ENCODE peak calls at places on chromosomes 13 and 19, in four cellular contexts. U is IMR-90, J is GM12878, I is K562. A is an unnamed sample.

GRCh38 chr19:37519890-37520289 is 13.2 kb downstream of the ZNF793 start:
- DNase-seq in U (peak), J (no peak), I (no peak), A (no peak)

GRCh38 chr19:14381689-14382474 is 638 bp downstream of the ADGRE5 start:
- DNase-seq in U (peak), J (no peak), I (peak), A (no peak)

GRCh38 chr19:21786931-21787330 is 19.6 kb upstream of the ZNF100 start:
- DNase-seq in U (no peak), J (no peak), I (no peak), A (no peak)

GRCh38 chr13:99468971-99469545 is 32.2 kb upstream of the TM9SF2 start:
- DNase-seq in U (no peak), J (no peak), I (peak), A (no peak)

GRCh38 chr19:35202722-35203674 is 25.5 kb downstream of the FAM187B start:
- DNase-seq in U (no peak), J (no peak), I (peak), A (no peak)

GRCh38 chr13:73849292-73849691 is 284.9 kb downstream of the KLF12 start:
- DNase-seq in U (peak), J (no peak), I (no peak), A (no peak)

GRCh38 chr13:46341112-46341711 is 45.8 kb downstream of the RUBCNL start:
- DNase-seq in U (peak), J (peak), I (no peak), A (no peak)

GRCh38 chr13:102878491-102878890 is 32.7 kb downstream of the ERCC5 start:
- DNase-seq in U (peak), J (no peak), I (no peak), A (no peak)

GRCh38 chr19:37933965-37934364 is 27.0 kb downstream of the SIPA1L3 start:
- DNase-seq in U (peak), J (no peak), I (no peak), A (no peak)

GRCh38 chr13:113273856-113274590 is 23.0 kb upstream of the LAMP1 start:
- DNase-seq in U (peak), J (no peak), I (peak), A (no peak)

GRCh38 chr13:47672982-47673670 is 327.9 kb downstream of the SUCLA2 start:
- DNase-seq in U (peak), J (no peak), I (no peak), A (peak)

GRCh38 chr19:16066611-16067104 is 9.6 kb upstream of the TPM4 start:
- DNase-seq in U (peak), J (no peak), I (peak), A (peak)

GRCh38 chr13:36945078-36945477 is 25.0 kb upstream of the SMAD9 start:
- DNase-seq in U (no peak), J (no peak), I (no peak), A (no peak)

GRCh38 chr19:2756921-2757881 is 17.4 kb upstream of the SLC39A3 start:
- DNase-seq in U (no peak), J (no peak), I (no peak), A (no peak)

GRCh38 chr19:15288146-15288963 is 44.0 kb downstream of the BRD4 start:
- DNase-seq in U (peak), J (no peak), I (no peak), A (peak)

GRCh38 chr19:9485140-9485539 is 13.3 kb downstream of the ZNF560 start:
- DNase-seq in U (no peak), J (no peak), I (no peak), A (no peak)

GRCh38 chr13:84570831-84571230 is 688.6 kb upstream of the SLITRK1 start:
- DNase-seq in U (peak), J (no peak), I (no peak), A (no peak)

GRCh38 chr13:39016789-39017188 is 21.1 kb downstream of the PROSER1 start:
- DNase-seq in U (peak), J (no peak), I (peak), A (peak)

GRCh38 chr13:42681394-42681793 is 100.0 kb upstream of the FAM216B start:
- DNase-seq in U (no peak), J (no peak), I (no peak), A (no peak)

DNA sequence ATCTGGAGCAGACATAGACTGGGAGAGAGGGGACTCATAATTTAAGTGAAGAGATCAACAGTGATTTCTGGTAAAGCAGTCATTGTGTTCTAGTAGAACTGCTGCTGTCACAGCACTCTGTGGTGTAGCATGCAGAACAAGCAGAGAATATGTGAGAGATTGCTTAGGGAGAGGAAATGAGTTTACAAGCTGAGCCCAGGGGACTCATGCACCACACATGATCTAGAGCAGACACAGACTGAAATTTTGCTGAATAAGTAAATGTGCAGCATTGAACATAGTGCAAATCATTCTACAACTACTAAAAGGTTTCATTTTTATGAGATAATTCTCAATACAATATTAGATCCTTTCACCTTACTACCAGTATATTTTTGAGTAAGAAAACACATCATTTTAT is 125.7 kb downstream of the MYO16 start:
- DNase-seq in U (no peak), J (no peak), I (no peak), A (no peak)
- TF ChIP-seq RCOR1 in U (no peak), J (no peak), I (no peak), A (no peak)

GRCh38 chr19:17542042-17542441 is 13.4 kb upstream of the COLGALT1 start:
- DNase-seq in U (no peak), J (no peak), I (no peak), A (no peak)

GRCh38 chr19:17541184-17541759 is 14.2 kb upstream of the COLGALT1 start:
- DNase-seq in U (no peak), J (no peak), I (no peak), A (no peak)

GRCh38 chr19:17539288-17540117 is 15.9 kb upstream of the COLGALT1 start:
- DNase-seq in U (peak), J (no peak), I (peak), A (peak)

GRCh38 chr19:17538684-17539287 is 16.7 kb upstream of the COLGALT1 start:
- DNase-seq in U (no peak), J (no peak), I (no peak), A (no peak)

DNA sequence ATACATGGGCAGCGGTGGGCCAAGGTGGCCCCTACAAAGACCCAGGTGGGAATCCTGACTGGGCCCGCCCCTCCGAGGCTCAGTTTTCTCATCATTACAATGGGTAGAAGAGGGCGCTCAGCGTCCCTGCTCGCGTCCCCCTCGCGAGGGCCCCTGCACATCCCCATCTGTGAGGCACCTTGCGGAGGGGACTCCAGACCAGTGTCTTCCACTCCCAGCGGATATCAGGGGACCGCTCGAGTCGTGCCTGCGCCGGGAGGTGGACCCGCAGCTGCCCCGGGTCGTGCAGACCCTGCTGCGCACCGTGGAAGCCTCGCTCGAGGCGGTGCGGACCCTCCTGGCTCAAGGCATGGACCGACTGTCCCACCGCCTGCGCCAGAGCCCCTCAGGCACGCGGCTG is 15.3 kb upstream of the COLGALT1 start:
- DNase-seq in U (no peak), J (no peak), I (no peak), A (no peak)
- TF ChIP-seq MXI1 in U (no peak), J (no peak), I (no peak), A (no peak)

DNA sequence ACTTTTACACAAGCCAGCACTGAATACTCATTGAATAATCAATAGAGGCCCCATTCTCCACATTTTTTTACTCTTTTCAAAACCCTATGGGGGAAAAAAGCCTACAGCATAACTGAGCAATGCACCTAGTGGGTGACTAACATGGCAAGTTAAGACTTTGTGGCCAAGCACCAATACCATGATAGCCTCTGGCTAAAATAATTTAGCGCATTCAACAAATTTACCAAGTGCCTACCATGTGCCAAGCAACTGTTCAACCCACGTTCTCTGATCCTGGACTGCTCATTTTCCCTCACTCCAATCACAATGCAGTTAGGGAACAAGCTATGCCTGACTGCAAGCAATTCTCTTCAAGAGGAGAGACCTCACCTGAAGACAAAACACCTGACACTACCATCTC is 3.0 kb downstream of the ANKRD10 start:
- DNase-seq in U (peak), J (no peak), I (no peak), A (no peak)
- TF ChIP-seq RCOR1 in U (no peak), J (no peak), I (no peak), A (no peak)

DNA sequence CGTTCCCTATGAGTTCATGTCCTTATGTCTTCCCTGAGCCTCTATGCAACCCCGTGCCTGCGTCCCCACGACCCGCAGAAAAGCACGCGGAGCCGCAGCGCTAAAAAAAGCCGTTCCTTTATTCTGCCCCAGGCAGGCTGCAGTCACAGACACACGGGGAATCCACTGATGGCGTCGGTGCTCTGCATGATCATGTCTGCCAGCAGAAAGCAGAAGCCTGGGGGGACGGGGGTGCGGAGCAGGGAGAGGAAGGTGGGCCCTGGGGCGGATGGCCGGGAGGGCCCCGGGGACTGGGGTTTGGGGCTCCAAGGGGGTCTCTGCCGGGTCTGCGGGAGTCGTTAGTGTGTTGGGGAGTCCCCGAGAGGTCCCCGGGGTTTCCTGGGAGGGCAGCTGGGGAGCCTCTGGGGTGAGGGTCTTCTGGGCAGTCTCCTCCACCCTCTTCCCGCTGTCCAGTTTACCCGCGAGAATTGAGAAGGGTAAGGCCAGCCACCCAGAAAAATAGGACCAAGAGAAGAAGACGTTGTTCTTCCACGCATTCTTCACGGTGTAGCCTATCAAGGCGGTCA is 894 bp upstream of the ETFB start:
- DNase-seq in U (no peak), J (no peak), I (no peak), A (peak)
- TF ChIP-seq MXI1 in U (no peak), J (no peak), I (no peak), A (no peak)